ENCODE peak calls at places on chromosome 15, in nine cellular contexts. I, Z, W, V, X, C, Y, B and A are unnamed samples.

GRCh38 chr15:59237119-59237853 is 30.6 kb downstream of the LDHAL6B start:
- DNase-seq in I (no peak), Z (no peak), W (no peak), V (no peak), X (no peak), C (no peak), Y (no peak), B (no peak), A (no peak)

GRCh38 chr15:29571728-29572454 is 250.4 kb downstream of the TJP1 start:
- DNase-seq in I (no peak), Z (peak), W (no peak), V (no peak), X (no peak), C (no peak), Y (no peak), B (no peak), A (no peak)

GRCh38 chr15:100635406-100636071 is 33.1 kb downstream of the ASB7 start:
- DNase-seq in I (no peak), Z (peak), W (no peak), V (no peak), X (no peak), C (no peak), Y (no peak), B (no peak), A (no peak)

GRCh38 chr15:41483115-41483514 is 10.6 kb upstream of the ITPKA start:
- DNase-seq in I (no peak), Z (no peak), W (no peak), V (no peak), X (no peak), C (no peak), Y (no peak), B (peak), A (no peak)

GRCh38 chr15:38129531-38130199 is 123.0 kb upstream of the SPRED1 start:
- DNase-seq in I (no peak), Z (peak), W (peak), V (peak), X (no peak), C (no peak), Y (peak), B (no peak), A (no peak)

GRCh38 chr15:41689834-41690233 is 29.6 kb downstream of the MGA start:
- DNase-seq in I (no peak), Z (no peak), W (no peak), V (no peak), X (no peak), C (no peak), Y (peak), B (no peak), A (no peak)

GRCh38 chr15:41465822-41466421 is 27.8 kb upstream of the ITPKA start:
- DNase-seq in I (peak), Z (no peak), W (no peak), V (no peak), X (peak), C (no peak), Y (peak), B (peak), A (no peak)

GRCh38 chr15:44676676-44677075 is 13.2 kb upstream of the SPG11 start:
- DNase-seq in I (no peak), Z (no peak), W (no peak), V (no peak), X (no peak), C (no peak), Y (no peak), B (no peak), A (no peak)

GRCh38 chr15:47196057-47196456 is 521.2 kb upstream of the SEMA6D start:
- DNase-seq in I (peak), Z (peak), W (peak), V (peak), X (peak), C (no peak), Y (peak), B (no peak), A (peak)

GRCh38 chr15:101597360-101597928 is 54.7 kb downstream of the TM2D3 start:
- DNase-seq in I (no peak), Z (no peak), W (no peak), V (no peak), X (no peak), C (no peak), Y (no peak), B (no peak), A (no peak)

GRCh38 chr15:44537728-44538240 is 837 bp downstream of the EIF3J start:
- DNase-seq in I (no peak), Z (no peak), W (no peak), V (no peak), X (no peak), C (no peak), Y (peak), B (no peak), A (no peak)

GRCh38 chr15:41940441-41940857 is 31.9 kb downstream of the EHD4 start:
- DNase-seq in I (peak), Z (no peak), W (peak), V (no peak), X (no peak), C (no peak), Y (no peak), B (no peak), A (no peak)

GRCh38 chr15:99226802-99227201 is 22.6 kb downstream of the TTC23 start:
- DNase-seq in I (no peak), Z (no peak), W (no peak), V (no peak), X (no peak), C (no peak), Y (no peak), B (no peak), A (no peak)

GRCh38 chr15:81813215-81813614 is 232.6 kb downstream of the MEX3B start:
- DNase-seq in I (no peak), Z (no peak), W (no peak), V (no peak), X (no peak), C (no peak), Y (no peak), B (no peak), A (no peak)

GRCh38 chr15:92121047-92121446 is 267.5 kb downstream of the SLCO3A1 start:
- DNase-seq in I (no peak), Z (no peak), W (no peak), V (no peak), X (no peak), C (no peak), Y (no peak), B (no peak), A (no peak)

GRCh38 chr15:42240823-42241222 is 32.2 kb upstream of the GANC start:
- DNase-seq in I (no peak), Z (no peak), W (no peak), V (no peak), X (no peak), C (no peak), Y (no peak), B (no peak), A (no peak)

GRCh38 chr15:99109555-99110021 is 4.7 kb downstream of the SYNM start:
- DNase-seq in I (no peak), Z (no peak), W (no peak), V (no peak), X (no peak), C (no peak), Y (no peak), B (no peak), A (no peak)

GRCh38 chr15:94467034-94467433 is 235.7 kb downstream of the MCTP2 start:
- DNase-seq in I (no peak), Z (no peak), W (no peak), V (no peak), X (no peak), C (no peak), Y (no peak), B (no peak), A (no peak)

GRCh38 chr15:94470492-94470891 is 239.1 kb downstream of the MCTP2 start:
- DNase-seq in I (no peak), Z (no peak), W (no peak), V (no peak), X (no peak), C (no peak), Y (no peak), B (no peak), A (no peak)
- TF ChIP-seq POLR2AphosphoS5 in I (no peak), Z (no peak), W (no peak), V (no peak), X (no peak), C (no peak), Y (no peak), B (no peak), A (no peak)

DNA sequence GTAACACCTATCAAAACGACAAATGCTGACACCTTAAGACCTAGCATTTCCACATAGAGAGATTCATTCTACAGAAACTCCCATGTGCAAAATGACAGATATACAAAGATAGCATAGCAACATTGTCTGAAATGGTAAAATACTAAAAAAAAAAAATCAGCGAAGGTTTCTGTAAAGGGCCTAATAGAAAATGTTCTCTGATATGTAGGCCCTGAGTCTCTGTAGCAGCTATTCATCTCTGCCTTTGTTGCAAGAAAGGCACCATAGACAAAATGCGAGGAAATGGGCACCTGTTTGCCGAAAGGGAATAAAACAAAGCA is 631 bp upstream of the MFGE8 start:
- DNase-seq in I (no peak), Z (no peak), W (no peak), V (no peak), X (no peak), C (no peak), Y (no peak), B (no peak), A (no peak)
- TF ChIP-seq POLR2AphosphoS5 in I (no peak), Z (no peak), W (no peak), V (no peak), X (no peak), C (no peak), Y (no peak), B (no peak), A (no peak)

DNA sequence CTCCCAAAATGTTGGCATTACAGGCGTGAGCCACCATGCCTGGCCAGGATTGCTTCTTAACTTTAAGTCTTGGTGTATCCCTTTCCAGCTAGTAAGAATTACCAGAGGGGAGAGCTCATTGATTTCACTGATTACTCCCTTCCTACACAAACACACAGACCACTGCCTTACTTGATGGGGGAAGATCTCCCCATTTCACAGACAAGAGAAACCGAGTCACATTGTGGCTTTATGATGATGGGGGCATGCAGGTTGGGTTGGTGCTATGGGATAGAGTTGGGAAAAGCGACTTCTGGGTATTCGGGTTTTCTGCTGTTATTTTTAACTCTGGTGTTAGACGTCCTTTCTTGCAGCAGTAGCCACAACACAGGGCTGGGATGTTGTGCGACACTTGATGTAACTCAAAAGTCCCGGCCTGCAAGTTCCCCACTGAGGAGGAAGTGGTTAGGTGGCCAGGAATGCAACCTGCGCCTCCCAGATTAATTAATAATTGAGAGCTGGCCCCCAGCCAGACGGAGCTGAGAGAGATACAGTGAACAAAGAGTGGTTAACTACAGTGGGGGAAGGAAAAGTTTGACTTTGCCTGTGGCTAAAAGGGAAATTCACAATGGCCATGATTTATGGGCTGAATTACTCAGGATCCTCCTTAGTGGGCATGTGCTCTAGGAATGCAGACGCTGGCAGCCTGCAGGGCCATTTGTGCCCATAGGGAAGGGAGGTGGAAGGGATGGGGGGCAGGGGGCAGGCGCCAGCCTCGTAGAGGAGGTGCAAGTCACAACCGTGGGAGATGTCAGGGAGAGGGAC is 63.6 kb downstream of the SMAD6 start:
- DNase-seq in I (no peak), Z (peak), W (peak), V (peak), X (peak), C (no peak), Y (peak), B (no peak), A (no peak)
- TF ChIP-seq POLR2AphosphoS5 in I (peak), Z (no peak), W (peak), V (peak), X (peak), C (no peak), Y (peak), B (no peak), A (no peak)

GRCh38 chr15:53880353-53880752 is 97.9 kb upstream of the UNC13C start:
- DNase-seq in I (no peak), Z (no peak), W (no peak), V (no peak), X (no peak), C (no peak), Y (no peak), B (no peak), A (no peak)

GRCh38 chr15:53882311-53882710 is 95.9 kb upstream of the UNC13C start:
- DNase-seq in I (no peak), Z (no peak), W (no peak), V (no peak), X (no peak), C (no peak), Y (no peak), B (no peak), A (no peak)

GRCh38 chr15:53884441-53884840 is 93.8 kb upstream of the UNC13C start:
- DNase-seq in I (no peak), Z (no peak), W (no peak), V (no peak), X (no peak), C (no peak), Y (no peak), B (no peak), A (no peak)
- TF ChIP-seq POLR2AphosphoS5 in I (no peak), Z (no peak), W (no peak), V (no peak), X (no peak), C (no peak), Y (no peak), B (no peak), A (no peak)

GRCh38 chr15:76099388-76099787 is 39.6 kb downstream of the TMEM266 start:
- DNase-seq in I (no peak), Z (no peak), W (no peak), V (no peak), X (no peak), C (no peak), Y (no peak), B (no peak), A (no peak)

GRCh38 chr15:76100361-76100760 is 40.6 kb downstream of the TMEM266 start:
- DNase-seq in I (no peak), Z (no peak), W (no peak), V (no peak), X (no peak), C (no peak), Y (no peak), B (no peak), A (no peak)

GRCh38 chr15:76101655-76102054 is 41.9 kb downstream of the TMEM266 start:
- DNase-seq in I (no peak), Z (no peak), W (no peak), V (no peak), X (no peak), C (no peak), Y (no peak), B (no peak), A (no peak)

DNA sequence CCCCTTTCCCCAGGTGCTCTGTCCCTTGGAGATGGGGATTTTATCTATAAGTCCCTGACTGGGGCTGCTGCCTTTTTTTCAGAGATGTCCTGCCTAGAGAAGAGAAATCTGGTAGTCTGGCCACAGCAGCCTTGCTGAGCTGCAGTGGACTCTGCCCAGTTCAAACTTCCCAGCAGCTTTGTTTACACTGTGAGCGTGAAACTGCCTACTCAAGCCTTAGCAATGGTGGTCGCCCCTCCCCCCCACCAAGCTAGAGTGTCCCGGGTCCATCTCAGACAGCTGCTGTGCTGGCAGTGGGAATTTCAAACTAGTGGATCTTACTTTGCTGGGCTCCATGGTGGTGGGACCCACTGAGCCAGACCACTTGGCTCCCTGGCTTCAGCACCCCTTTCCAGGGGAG is 38.9 kb downstream of the TMEM266 start:
- DNase-seq in I (no peak), Z (no peak), W (no peak), V (no peak), X (no peak), C (no peak), Y (no peak), B (no peak), A (no peak)
- TF ChIP-seq POLR2AphosphoS5 in I (no peak), Z (no peak), W (no peak), V (no peak), X (no peak), C (no peak), Y (no peak), B (no peak), A (no peak)

DNA sequence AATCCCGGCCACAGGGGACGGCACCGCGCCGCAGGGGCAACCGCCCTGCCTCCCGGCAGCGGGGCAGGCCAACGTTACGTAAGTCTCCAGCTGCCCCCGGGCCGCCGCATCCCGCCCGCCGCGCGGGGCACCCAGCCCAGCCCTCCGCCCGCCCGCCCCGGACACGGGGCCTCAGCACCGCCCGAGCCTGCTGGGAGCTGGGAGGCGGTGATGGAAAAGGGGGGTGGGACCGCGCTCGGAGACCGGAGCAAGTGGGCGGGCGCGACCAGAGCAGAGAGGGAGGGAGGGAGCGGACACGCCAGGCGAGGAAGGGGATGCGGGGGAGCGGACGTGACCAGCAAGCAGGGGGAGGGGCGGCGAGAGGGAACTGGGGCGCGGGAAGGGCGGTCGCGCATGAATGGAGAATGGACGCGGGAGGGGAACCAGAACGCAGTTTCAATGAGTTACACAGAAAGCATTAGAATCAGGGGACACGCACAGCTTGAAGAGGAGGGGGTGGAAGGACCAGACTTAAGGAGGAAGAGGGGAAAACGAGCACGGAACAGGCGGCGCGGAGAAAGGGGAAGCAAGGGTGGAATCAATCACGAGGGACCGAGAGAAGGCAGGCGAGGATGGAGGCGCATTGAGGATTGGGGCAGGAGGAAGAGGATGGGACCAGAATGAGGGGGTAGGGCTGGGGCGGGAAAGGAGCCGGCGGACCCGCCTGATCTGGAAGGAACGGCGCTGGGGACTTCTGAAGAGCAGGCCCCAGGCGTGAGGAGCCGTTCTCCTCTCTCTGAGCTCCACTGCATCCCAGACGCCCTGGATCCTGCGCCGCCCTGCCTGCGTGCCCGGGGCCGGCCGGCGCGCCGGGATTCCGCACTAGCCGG is 559 bp downstream of the PKM start:
- DNase-seq in I (no peak), Z (peak), W (peak), V (peak), X (no peak), C (peak), Y (peak), B (peak), A (peak)
- TF ChIP-seq POLR2AphosphoS5 in I (no peak), Z (peak), W (no peak), V (peak), X (peak), C (peak), Y (peak), B (no peak), A (no peak)

DNA sequence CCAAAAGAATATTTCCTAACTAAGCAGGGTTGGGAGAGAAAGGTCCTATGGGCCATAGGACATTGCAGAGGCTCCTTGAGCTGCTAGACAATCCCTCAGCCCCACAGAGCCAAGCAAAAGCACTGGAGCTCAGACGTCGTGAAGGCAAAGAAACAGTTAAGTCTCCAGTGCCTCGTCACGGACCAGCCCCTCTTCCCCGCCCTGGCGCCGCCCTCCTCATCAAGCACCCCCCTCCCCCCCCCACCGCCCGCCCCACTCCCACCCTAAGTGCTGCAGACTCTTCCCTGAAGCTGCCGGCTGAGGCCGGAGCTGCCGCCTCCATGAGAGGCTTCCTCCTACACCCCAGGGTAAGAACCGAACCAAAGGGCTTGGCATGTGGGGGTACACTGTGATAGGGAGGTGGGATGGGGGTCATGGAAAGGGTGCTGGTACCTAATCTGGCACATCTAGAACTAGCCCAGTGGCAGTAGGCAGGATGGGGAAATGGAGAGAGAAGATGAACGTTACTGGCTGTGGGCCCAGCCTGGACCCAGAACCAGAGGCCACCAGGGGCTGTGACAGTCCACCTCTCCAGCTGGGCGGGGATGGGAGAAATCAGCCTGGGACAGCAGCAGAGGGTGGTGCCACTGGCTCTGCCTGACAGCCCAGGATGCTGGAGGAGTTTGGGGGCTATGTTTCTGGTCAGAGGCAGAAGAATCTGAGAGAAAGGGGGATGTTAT is at the start of gene MAP1A:
- DNase-seq in I (no peak), Z (peak), W (no peak), V (no peak), X (no peak), C (peak), Y (no peak), B (no peak), A (no peak)
- TF ChIP-seq POLR2AphosphoS5 in I (no peak), Z (no peak), W (no peak), V (no peak), X (peak), C (no peak), Y (no peak), B (no peak), A (no peak)

DNA sequence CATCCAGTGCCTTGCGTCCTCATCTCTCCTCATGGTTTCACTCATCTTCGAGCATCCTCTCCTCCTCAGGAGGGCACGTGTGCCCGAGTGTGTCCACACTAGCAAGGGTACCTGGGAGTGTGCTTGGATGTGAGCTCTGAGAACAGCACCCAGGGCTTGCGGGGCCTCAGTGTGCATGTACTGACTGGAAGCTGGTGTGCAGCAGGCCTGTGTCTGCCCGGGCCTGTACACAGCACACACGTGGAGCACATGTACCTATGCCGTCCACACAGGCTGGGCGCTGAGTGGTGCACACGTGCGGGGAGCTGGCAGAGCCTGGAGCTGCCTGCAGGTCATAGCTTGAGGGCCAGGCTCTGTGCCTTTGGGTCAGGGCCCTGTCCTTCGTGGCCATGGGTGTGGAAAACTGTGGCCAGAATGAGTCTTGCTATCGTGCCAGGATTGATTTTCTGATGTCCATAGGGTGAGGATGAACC is 34.9 kb downstream of the TSPAN3 start:
- DNase-seq in I (no peak), Z (peak), W (no peak), V (peak), X (no peak), C (no peak), Y (no peak), B (peak), A (peak)
- TF ChIP-seq POLR2AphosphoS5 in I (no peak), Z (peak), W (no peak), V (no peak), X (no peak), C (no peak), Y (no peak), B (no peak), A (peak)